ENCODE peak calls at places on chromosomes 5 and 9, in nine cellular contexts. P is ovary, C is uterus, F is stomach, J is IMR-90, B is sigmoid colon, G is Peyer's patch, T is heart left ventricle, S is gastrocnemius medialis. H is an unnamed sample.

GRCh38 chr5:3599283-3600105 is 3.9 kb downstream of the IRX1 start:
- DNase-seq in P (no peak), C (no peak), F (no peak), J (no peak), B (no peak), G (no peak), T (no peak), S (no peak), H (no peak)

GRCh38 chr9:23319092-23319491 is 506.9 kb downstream of the ELAVL2 start:
- DNase-seq in P (no peak), C (no peak), F (no peak), J (no peak), B (no peak), G (no peak), T (no peak), S (no peak), H (no peak)

GRCh38 chr5:149024477-149024876 is 38.4 kb downstream of the SH3TC2 start:
- DNase-seq in P (no peak), C (no peak), F (no peak), J (peak; percentile 77), B (no peak), G (no peak), T (no peak), S (no peak), H (no peak)

GRCh38 chr5:31948006-31948405 is 226.1 kb downstream of the GOLPH3 start:
- DNase-seq in P (no peak), C (no peak), F (no peak), J (no peak), B (no peak), G (no peak), T (no peak), S (no peak), H (no peak)

GRCh38 chr9:75448281-75448680 is 360.0 kb downstream of the OSTF1 start:
- DNase-seq in P (no peak), C (no peak), F (no peak), J (no peak), B (no peak), G (no peak), T (no peak), S (no peak), H (peak; percentile 51)

GRCh38 chr5:159878988-159879471 is 37.3 kb upstream of the ADRA1B start:
- DNase-seq in P (peak; percentile 55), C (peak; percentile 78), F (peak; percentile 40), J (peak; percentile 85), B (peak; percentile 89), G (no peak), T (peak; percentile 71), S (peak; percentile 33), H (peak; percentile 77)

GRCh38 chr9:88477300-88477751 is 57.7 kb upstream of the NXNL2 start:
- DNase-seq in P (no peak), C (no peak), F (no peak), J (peak; percentile 99), B (no peak), G (no peak), T (no peak), S (no peak), H (no peak)

GRCh38 chr9:18869725-18870124 is 163.3 kb downstream of the SAXO1 start:
- DNase-seq in P (no peak), C (no peak), F (no peak), J (no peak), B (no peak), G (no peak), T (no peak), S (no peak), H (no peak)

GRCh38 chr9:132651259-132651658 is 18.5 kb downstream of the DDX31 start:
- DNase-seq in P (no peak), C (no peak), F (no peak), J (peak; percentile 98), B (no peak), G (no peak), T (no peak), S (no peak), H (peak; percentile 56)

GRCh38 chr5:135890296-135890695 is 5.3 kb downstream of the IL9 start:
- DNase-seq in P (no peak), C (no peak), F (no peak), J (no peak), B (no peak), G (no peak), T (no peak), S (no peak), H (peak; percentile 31)

GRCh38 chr5:146344155-146345118 is 5.8 kb downstream of the POU4F3 start:
- DNase-seq in P (no peak), C (no peak), F (no peak), J (no peak), B (no peak), G (no peak), T (no peak), S (no peak), H (no peak)

GRCh38 chr5:146345240-146345577 is 6.6 kb downstream of the POU4F3 start:
- DNase-seq in P (no peak), C (no peak), F (no peak), J (no peak), B (no peak), G (no peak), T (no peak), S (no peak), H (no peak)

GRCh38 chr5:146342519-146342881 is 3.9 kb downstream of the POU4F3 start:
- DNase-seq in P (no peak), C (no peak), F (no peak), J (no peak), B (no peak), G (no peak), T (no peak), S (no peak), H (no peak)

GRCh38 chr5:146342882-146343865 is 4.5 kb downstream of the POU4F3 start:
- DNase-seq in P (no peak), C (no peak), F (no peak), J (no peak), B (no peak), G (no peak), T (no peak), S (no peak), H (no peak)

DNA sequence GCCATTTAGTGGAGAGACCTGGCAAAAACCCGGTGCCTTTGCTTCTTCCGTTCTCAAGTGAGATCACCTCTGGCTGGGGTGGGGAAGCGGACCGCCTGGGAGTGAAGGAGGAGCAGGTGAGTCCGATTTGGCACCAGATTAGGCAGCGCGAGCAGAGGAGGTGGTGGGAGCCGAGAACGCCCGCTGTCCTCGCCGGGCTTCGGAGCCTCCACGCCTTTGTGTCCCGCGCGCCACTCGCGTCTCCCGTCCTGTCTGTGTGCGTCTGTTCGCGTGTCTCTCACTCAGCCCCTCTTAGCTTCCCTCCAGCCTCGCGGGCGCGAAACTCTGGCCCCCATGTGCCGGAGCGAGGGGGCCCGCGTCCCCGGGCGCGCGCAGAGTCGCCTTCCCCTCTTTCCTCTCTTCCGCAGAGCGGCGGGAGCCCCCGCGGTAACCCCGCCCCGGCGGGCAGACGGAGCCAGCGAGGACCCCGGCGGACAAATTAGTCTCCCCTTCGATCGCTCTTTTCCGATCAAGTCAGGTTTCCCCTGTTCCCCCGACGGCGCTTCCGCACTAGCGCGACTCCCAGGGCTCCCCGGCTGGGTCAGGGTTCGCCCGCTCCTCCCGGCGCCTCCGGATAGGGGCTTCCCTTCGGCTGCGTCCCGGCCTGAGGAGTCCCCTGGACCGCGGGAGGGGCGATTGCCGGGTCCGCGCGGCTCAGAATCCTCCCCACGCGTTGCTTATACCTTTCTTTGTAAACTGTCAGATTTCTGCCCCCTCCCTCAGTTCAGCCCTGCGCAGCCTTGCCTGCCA is 7.1 kb downstream of the POU4F3 start:
- DNase-seq in P (no peak), C (no peak), F (no peak), J (no peak), B (no peak), G (no peak), T (no peak), S (no peak), H (no peak)
- H3K27me3 ChIP-seq in P (no peaks in the 10 kb centered on the region), C (peaks cover 59% of the 10 kb centered on the region), F (peaks cover 40% of the 10 kb centered on the region), J (peaks cover 59% of the 10 kb centered on the region), B (peaks cover 76% of the 10 kb centered on the region), G (no peaks in the 10 kb centered on the region), T (peaks cover 77% of the 10 kb centered on the region), S (peaks cover 67% of the 10 kb centered on the region), H (peaks cover 50% of the 10 kb centered on the region)

DNA sequence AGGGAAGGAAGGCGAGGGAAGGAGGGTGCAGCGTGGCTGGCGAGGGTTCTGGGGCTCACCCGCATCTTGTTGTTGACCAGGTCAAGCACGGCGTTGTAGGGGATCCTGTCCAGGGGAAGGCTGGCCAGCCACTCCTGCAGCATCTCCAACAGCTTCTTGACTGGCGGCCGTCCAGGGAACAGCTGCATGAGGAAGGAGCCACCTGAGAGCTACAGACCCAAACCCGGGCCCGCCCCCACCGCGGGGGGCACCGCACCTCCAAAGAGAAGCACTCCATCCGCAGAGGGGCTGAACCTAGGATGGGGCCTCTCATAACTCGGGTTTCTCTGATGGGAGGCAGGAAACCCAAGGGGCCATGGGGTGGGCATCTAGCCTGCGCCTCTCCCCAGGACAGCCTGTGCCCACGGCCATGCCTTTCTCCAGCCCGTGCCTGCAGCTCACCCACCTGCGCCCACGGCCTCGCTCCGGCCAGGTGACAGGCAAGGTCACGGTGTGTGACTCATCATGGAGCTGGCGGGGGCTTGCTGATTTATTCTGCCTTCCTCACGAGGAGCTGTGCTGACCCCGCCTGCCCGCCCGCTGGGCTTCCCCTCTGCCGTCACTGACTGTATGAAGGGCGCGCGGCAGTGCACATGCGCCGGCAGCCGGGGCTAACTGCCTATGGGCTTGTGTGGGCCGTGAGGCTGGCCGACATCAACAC is 11.8 kb upstream of the LHX3 start:
- DNase-seq in P (no peak), C (no peak), F (no peak), J (no peak), B (no peak), G (no peak), T (no peak), S (no peak), H (no peak)
- TF ChIP-seq POLR2A in P (no peak), C (no peak), F (no peak), J (no peak), B (no peak), G (no peak), T (no peak), S (no peak), H (no peak)

DNA sequence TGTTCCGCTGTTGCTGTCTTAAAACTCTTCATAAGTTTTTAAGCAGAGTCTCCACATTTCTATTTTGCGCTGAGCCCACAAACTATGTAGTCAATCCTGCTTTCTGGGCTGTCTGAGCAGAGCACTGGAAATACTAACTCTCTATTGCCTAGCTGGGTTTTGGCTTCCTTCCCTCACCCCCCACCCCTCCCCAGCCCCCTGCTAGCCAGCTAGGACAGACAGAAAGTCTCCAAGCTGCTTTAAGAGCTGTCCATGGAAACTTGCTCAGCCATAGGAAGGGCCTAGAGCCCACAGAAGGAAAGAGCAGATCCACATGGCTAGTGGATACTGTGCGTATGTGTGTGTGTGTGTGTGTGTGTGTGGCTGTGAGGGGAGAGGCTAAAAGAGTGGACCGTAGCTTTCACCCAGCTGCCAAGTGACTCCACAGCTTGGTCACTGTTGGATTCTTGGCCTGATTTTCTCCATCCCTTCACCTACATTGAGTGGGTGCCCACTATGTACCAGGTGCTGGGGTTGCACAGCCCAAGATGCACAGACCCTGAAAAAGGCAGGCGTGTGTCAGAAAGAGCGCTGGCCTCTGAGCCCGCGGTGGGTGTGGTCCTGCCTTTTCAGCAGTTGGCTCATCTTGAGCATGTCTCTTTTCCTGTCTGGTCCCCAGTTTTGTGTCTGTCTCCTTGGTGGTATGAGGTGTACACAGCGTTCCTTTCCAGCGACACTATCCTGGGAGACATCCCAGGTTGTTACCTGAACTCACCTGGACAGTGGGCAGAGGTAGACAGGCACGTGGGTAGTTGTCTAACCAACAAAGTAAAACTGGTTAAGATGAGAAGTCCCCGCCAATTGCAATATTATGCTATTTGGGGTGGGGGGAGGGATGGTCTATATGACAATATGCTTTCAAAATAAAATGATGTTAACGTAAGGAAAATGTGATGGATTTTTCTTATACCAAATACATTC is 5.4 kb upstream of the NKX2-5 start:
- DNase-seq in P (no peak), C (no peak), F (no peak), J (no peak), B (no peak), G (no peak), T (peak; percentile 41), S (no peak), H (no peak)
- H3K27me3 ChIP-seq in P (no peaks in the 10 kb centered on the region), C (peaks cover 89% of the 10 kb centered on the region), F (peaks cover 54% of the 10 kb centered on the region), J (peaks cover 91% of the 10 kb centered on the region), B (peaks cover 100% of the 10 kb centered on the region), G (no peaks in the 10 kb centered on the region), T (peaks cover 98% of the 10 kb centered on the region), S (peaks cover 97% of the 10 kb centered on the region), H (peaks cover 86% of the 10 kb centered on the region)

GRCh38 chr5:68456756-68457217 is 241.2 kb downstream of the PIK3R1 start:
- DNase-seq in P (no peak), C (no peak), F (peak; percentile 78), J (peak; percentile 53), B (no peak), G (no peak), T (peak; percentile 49), S (no peak), H (peak; percentile 81)
- TF ChIP-seq POLR2A in P (no peak), C (no peak), F (no peak), J (no peak), B (no peak), G (no peak), T (no peak), S (no peak), H (no peak)

H was measured in thyroid gland.